ENCODE peak calls at places on chromosomes 4 and X, in five cellular contexts. R, T, F, I and C are unnamed samples.

GRCh38 chr4:144449623-144450022 is 196.3 kb upstream of the HHIP start:
- DNase-seq in T (no peak), F (no peak), I (no peak), R (no peak), C (no peak)

GRCh38 chr4:103845075-103845474 is 125.3 kb upstream of the TACR3 start:
- DNase-seq in T (no peak), R (no peak), F (no peak), I (no peak), C (no peak)

GRCh38 chr4:187692626-187693025 is 302.9 kb upstream of the ZFP42 start:
- DNase-seq in F (no peak), T (no peak), R (no peak), I (no peak), C (no peak)

GRCh38 chr4:8221985-8222384 is 22.9 kb downstream of the SH3TC1 start:
- DNase-seq in F (no peak), I (no peak), R (no peak), T (no peak), C (no peak)

GRCh38 chr4:27215421-27215820 is 354.8 kb downstream of the STIM2 start:
- DNase-seq in F (no peak), T (no peak), I (no peak), R (no peak), C (no peak)

GRCh38 chr4:147049940-147050852 is 104.5 kb upstream of the TTC29 start:
- DNase-seq in T (no peak), R (no peak), F (no peak), I (no peak), C (no peak)

GRCh38 chr4:3079694-3080123 is 5.2 kb downstream of the HTT start:
- DNase-seq in T (peak), F (no peak), R (peak), I (no peak), C (no peak)

GRCh38 chr4:114563536-114564315 is 34.9 kb upstream of the UGT8 start:
- DNase-seq in I (no peak), F (no peak), T (no peak), R (no peak), C (no peak)

GRCh38 chr4:138643827-138644226 is 371.8 kb upstream of the NOCT start:
- DNase-seq in I (no peak), F (no peak), T (no peak), R (no peak), C (no peak)

GRCh38 chrX:154819771-154820341 is 14.6 kb upstream of the MPP1 start:
- DNase-seq in T (no peak), R (peak), F (no peak), I (no peak), C (no peak)

GRCh38 chrX:42519666-42520231 is 258.2 kb downstream of the PPP1R2C start:
- DNase-seq in I (no peak), F (no peak), T (no peak), R (peak), C (peak)

GRCh38 chrX:140318306-140318705 is 186.6 kb downstream of the SOX3 start:
- DNase-seq in I (no peak), T (no peak), F (no peak), R (no peak), C (no peak)

GRCh38 chr4:13162886-13163285 is 321.3 kb downstream of the RAB28 start:
- DNase-seq in F (no peak), R (no peak), T (no peak), I (no peak), C (no peak)

GRCh38 chr4:104979083-104979760 is 167.5 kb upstream of the TET2 start:
- DNase-seq in T (no peak), I (peak), F (no peak), R (no peak), C (no peak)

GRCh38 chr4:116913451-116913850 is 171.9 kb downstream of the TRAM1L1 start:
- DNase-seq in I (no peak), F (no peak), T (no peak), R (no peak), C (no peak)

GRCh38 chrX:56066016-56066415 is 166.1 kb upstream of the KLF8 start:
- DNase-seq in F (no peak), R (no peak), I (no peak), T (peak), C (no peak)

GRCh38 chrX:12949927-12950656 is 24.8 kb upstream of the TMSB4X start:
- DNase-seq in F (no peak), R (peak), I (no peak), T (peak), C (no peak)

GRCh38 chr4:109410776-109411175 is 22.8 kb upstream of the SEC24B start:
- DNase-seq in T (no peak), F (no peak), I (no peak), R (no peak), C (no peak)

GRCh38 chrX:109624641-109625311 is at the start of gene KCNE5:
- DNase-seq in I (no peak), R (no peak), T (no peak), F (no peak), C (no peak)

GRCh38 chr4:175850240-175850639 is 38.2 kb upstream of the GPM6A start:
- DNase-seq in T (no peak), I (no peak), R (no peak), F (no peak), C (no peak)

GRCh38 chr4:120685756-120686278 is 236.7 kb downstream of the PRDM5 start:
- DNase-seq in I (no peak), R (no peak), F (no peak), T (no peak), C (no peak)

GRCh38 chr4:147828361-147828760 is 96.5 kb downstream of the ARHGAP10 start:
- DNase-seq in I (no peak), R (no peak), F (no peak), T (no peak), C (no peak)

GRCh38 chr4:156344397-156344796 is 390.7 kb upstream of the CTSO start:
- DNase-seq in F (no peak), T (no peak), R (no peak), I (no peak), C (no peak)

GRCh38 chr4:52996261-52997131 is 134.4 kb downstream of the RASL11B start:
- DNase-seq in T (no peak), I (no peak), R (no peak), F (no peak), C (no peak)

GRCh38 chrX:110004210-110004609 is 1.3 kb downstream of the TMEM164 start:
- DNase-seq in T (no peak), F (no peak), R (no peak), I (peak), C (peak)

GRCh38 chr4:148893095-148893494 is 450.9 kb upstream of the NR3C2 start:
- DNase-seq in I (no peak), F (no peak), R (no peak), T (no peak), C (no peak)

GRCh38 chrX:103276581-103277002 is at the start of gene TCEAL5:
- DNase-seq in R (no peak), F (no peak), T (no peak), I (no peak), C (no peak)

GRCh38 chr4:78250500-78250899 is 193.4 kb downstream of the FRAS1 start:
- DNase-seq in I (no peak), R (no peak), T (no peak), F (no peak), C (no peak)

GRCh38 chr4:88003261-88003660 is 4.2 kb upstream of the PKD2 start:
- DNase-seq in F (no peak), R (no peak), I (no peak), T (no peak), C (no peak)

GRCh38 chr4:133450813-133451212 is 301.7 kb downstream of the PCDH10 start:
- DNase-seq in F (no peak), I (no peak), R (no peak), T (no peak), C (no peak)

GRCh38 chrX:109352121-109352556 is 129.7 kb downstream of the GUCY2F start:
- DNase-seq in T (no peak), F (no peak), R (no peak), I (no peak), C (no peak)

GRCh38 chrX:68487254-68487653 is 11.6 kb upstream of the YIPF6 start:
- DNase-seq in R (no peak), I (no peak), F (no peak), T (no peak), C (no peak)

GRCh38 chr4:86233681-86234080 is 126.2 kb downstream of the MAPK10 start:
- DNase-seq in F (no peak), T (no peak), I (no peak), R (no peak), C (no peak)

GRCh38 chrX:102958794-102959193 is 21.7 kb downstream of the RAB40AL start:
- DNase-seq in T (no peak), R (no peak), I (no peak), F (no peak), C (no peak)

GRCh38 chr4:48032721-48033120 is 16.1 kb downstream of the NIPAL1 start:
- DNase-seq in I (peak), T (no peak), R (no peak), F (no peak), C (no peak)

GRCh38 chr4:72991889-72992288 is 77.6 kb downstream of the COX18 start:
- DNase-seq in I (no peak), R (no peak), T (no peak), F (no peak), C (no peak)

GRCh38 chr4:35818520-35818919 is 425.8 kb downstream of the ARAP2 start:
- DNase-seq in I (no peak), T (no peak), F (no peak), R (no peak), C (no peak)

GRCh38 chr4:7759221-7759620 is 180.4 kb downstream of the AFAP1 start:
- DNase-seq in I (no peak), F (no peak), T (no peak), R (no peak), C (no peak)

DNA sequence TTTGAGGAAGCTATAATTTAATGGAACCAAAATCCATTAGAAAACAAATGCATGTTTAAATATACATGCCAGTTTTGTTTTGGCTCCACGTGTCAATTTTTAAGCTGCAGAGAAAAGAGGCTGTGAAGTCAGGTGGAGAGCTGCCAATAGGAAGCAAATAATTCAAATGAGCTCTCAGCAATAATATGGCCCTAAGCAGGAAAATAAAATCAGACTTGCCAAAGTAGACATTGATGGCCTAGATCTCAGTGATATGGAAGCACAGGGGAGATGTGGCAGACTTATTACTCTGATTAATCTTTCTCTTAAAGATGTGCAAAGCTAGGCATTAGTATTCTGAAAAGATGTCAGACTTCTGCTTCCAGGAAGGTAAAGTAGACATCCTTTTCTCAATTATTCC is 769.8 kb upstream of the NDST4 start:
- DNase-seq in I (no peak), F (no peak), R (no peak), T (no peak), C (no peak)
- TF ChIP-seq EP300 in I (no peak), F (no peak), R (no peak), T (no peak), C (no peak)

GRCh38 chrX:16171944-16172343 is 4.7 kb downstream of the MAGEB17 start:
- DNase-seq in R (no peak), F (no peak), T (no peak), I (no peak), C (no peak)
- TF ChIP-seq KDM1A in R (no peak), F (no peak), T (no peak), I (no peak), C (no peak)

DNA sequence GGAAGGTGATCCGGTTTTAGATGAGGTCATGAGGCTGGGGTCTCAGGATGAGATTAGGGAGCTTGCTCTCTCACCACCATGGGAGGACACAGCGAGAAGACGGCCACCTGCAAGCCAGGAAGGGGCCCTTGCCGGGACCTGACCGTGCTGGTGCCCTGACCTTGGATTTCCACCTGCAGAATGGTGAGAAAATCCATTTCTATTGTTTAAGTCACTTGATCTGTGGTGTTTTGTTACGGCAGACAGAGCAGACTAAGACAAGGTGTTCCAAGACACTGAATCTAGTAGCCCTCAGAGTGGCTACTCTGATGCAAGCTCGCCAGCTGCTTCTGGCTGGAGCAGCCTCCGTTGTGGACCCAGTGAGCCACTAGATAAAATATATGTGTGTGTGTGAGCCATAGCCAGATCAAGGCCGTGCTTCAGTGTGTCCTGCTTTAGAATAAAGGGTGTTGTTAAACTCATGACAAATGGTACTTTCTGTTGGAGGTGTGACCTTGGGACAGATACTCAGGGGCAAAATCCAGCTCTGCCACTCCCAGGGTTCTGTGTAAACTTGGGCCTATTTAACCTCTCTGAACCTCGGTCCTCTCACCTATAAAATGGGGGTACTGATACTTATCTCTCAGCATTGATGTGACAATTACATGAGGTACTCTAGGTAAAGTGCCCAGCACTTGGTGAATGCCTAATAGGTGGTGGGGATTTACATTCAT is 67.9 kb upstream of the STX18 start:
- DNase-seq in I (peak), T (no peak), R (no peak), F (no peak), C (no peak)
- TF ChIP-seq EP300 in I (no peak), T (no peak), R (no peak), F (no peak), C (no peak)

DNA sequence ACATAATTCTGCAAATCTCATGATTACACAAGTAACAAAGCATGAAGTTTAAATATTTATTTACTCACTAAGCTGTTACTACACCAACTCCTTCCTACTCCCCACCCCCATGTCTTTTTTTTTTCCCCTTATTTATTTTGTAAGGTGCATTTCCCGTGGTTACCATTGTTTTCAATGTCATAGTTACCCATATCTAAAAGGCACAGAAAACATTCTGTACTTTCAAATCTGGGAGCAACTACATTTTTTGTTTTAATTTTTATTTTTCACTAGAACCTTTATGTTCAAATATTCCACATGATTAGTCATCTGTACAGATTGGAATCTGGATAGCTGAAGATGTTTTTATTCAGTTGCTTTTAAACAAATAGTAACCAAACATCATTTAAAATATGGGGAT is 62.8 kb downstream of the PPP3CA start:
- DNase-seq in I (no peak), R (no peak), T (no peak), F (no peak), C (peak)
- TF ChIP-seq KDM1A in I (no peak), R (no peak), T (no peak), F (no peak), C (no peak)

DNA sequence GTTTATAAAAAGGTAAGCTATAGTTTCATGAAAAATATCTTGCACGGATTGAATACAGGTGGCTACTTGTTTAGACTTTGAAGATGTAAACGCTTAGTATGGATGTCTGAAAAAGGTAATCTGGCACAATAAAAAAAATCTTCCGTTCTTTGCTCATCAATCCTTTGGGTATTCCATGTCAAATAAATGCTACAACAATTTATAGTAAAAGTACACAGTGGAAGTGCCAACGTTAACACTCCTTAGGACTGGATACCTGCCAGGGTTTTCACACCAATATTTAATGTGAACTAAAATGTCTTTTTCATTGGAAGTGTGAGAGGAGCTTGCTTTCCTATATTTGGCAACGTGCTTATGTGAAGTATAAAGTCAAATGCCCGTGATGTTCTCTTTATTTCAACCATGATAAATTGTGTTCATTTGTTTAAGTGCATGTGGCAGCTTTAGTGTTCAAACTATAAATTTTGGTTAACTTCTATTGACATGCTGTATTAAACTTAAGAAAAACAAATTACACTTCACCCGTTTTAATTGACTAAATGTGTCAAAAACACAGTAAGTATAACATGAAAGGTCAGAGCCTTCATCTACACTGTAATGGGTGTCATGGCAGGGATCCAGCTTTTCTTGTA is 121.7 kb upstream of the HAND2 start:
- DNase-seq in I (no peak), T (no peak), F (no peak), R (no peak), C (no peak)
- TF ChIP-seq EP300 in I (no peak), T (no peak), F (no peak), R (no peak), C (no peak)

DNA sequence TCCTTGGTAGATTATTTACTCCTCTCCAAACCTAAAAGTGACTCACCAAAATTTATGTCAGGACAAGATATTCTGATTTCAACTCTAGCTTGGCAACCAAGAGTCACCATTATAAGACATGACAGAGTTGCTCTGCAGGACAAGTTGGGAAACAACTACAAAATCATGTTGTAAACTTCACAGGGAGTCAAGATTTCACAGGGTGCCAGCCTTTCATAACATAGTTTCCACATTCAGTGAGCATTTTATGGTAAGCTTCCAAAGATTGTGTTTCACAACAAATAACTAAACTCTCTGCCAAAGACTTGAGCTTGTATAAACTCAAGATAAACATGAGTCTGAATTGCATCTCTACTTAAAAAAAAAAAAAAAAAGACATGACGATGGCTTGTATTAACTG is 121.0 kb upstream of the DIAPH2 start:
- DNase-seq in T (no peak), F (no peak), I (no peak), R (no peak), C (no peak)
- TF ChIP-seq KDM1A in T (no peak), F (no peak), I (no peak), R (no peak), C (no peak)

GRCh38 chrX:131841496-131842410 is 181.3 kb upstream of the STK26 start:
- DNase-seq in I (peak), R (peak), F (no peak), T (no peak), C (peak)
- TF ChIP-seq EP300 in I (no peak), R (no peak), F (no peak), T (no peak), C (no peak)

GRCh38 chr4:42965326-42965725 is 72.8 kb downstream of the GRXCR1 start:
- DNase-seq in F (no peak), I (no peak), T (no peak), R (no peak), C (no peak)
- TF ChIP-seq KDM1A in F (no peak), I (no peak), T (no peak), R (no peak), C (no peak)

DNA sequence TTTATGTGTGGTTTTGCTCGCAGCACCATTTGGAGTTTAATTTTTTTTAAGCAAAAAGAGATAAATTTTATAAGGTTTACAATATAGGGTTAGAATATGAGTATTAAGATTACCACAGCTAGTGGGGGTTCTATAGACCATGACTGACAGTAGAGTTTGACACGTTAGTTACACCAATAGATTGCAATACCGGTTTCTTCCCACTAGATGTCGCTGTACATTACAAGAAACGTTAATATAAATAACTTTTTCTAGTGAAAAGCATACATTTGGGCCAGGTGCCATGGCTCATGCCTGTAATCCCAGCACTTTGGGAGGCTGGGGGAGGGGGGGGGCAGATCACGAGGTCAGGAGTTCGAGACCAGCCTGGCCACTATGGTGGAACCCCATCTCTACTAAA is 433.6 kb downstream of the MAGEB5 start:
- DNase-seq in T (no peak), R (peak), I (peak), F (no peak), C (peak)
- TF ChIP-seq EP300 in T (no peak), R (no peak), I (no peak), F (no peak), C (no peak)